ENCODE peak calls at places on chromosomes 13 and 19, in six cellular contexts. O is esophagus squamous epithelium, W is IMR-90, C is GM23338, Q is neuronal stem cell, I is heart left ventricle. H is an unnamed sample. For H3K36me3 and H3K4me1, the result is how much of the 10 kb centered on the place peaks cover.

GRCh38 chr13:41064493-41064892 is 3.2 kb downstream of the WBP4 start:
- DNase-seq in I (no peak), O (no peak), C (no peak), W (peak), Q (no peak), H (no peak)

GRCh38 chr19:41971363-41971762 is 12.2 kb upstream of the RABAC1 start:
- DNase-seq in O (no peak), C (no peak), I (no peak), W (no peak), Q (no peak), H (no peak)

GRCh38 chr19:18605196-18605545 is 1.4 kb downstream of the CRLF1 start:
- DNase-seq in O (no peak), I (no peak), C (no peak), W (no peak), Q (no peak), H (no peak)

GRCh38 chr13:97274782-97275252 is 52.7 kb downstream of the MBNL2 start:
- DNase-seq in W (peak), I (no peak), C (no peak), Q (no peak), O (no peak), H (no peak)

GRCh38 chr19:4525563-4526002 is 7.3 kb upstream of the PLIN4 start:
- DNase-seq in I (no peak), O (no peak), Q (no peak), C (no peak), W (no peak), H (no peak)

GRCh38 chr19:48332662-48333466 is 7.5 kb downstream of the EMP3 start:
- DNase-seq in O (peak), Q (peak), C (peak), W (peak), I (peak), H (peak)

GRCh38 chr19:42316223-42317211 is 3.4 kb downstream of the TMEM145 start:
- DNase-seq in C (no peak), W (peak), Q (no peak), I (peak), O (no peak), H (no peak)

GRCh38 chr13:101258071-101258470 is 158.2 kb downstream of the NALCN start:
- DNase-seq in C (peak), O (no peak), Q (peak), W (peak), I (no peak), H (no peak)

GRCh38 chr13:109481046-109481445 is 305.3 kb downstream of the IRS2 start:
- DNase-seq in I (no peak), O (no peak), W (peak), C (no peak), Q (no peak), H (no peak)

GRCh38 chr13:69589531-69589930 is 518.1 kb upstream of the ATXN8OS start:
- DNase-seq in W (no peak), C (no peak), I (no peak), Q (no peak), O (no peak), H (no peak)

GRCh38 chr13:95874286-95874685 is 178.9 kb downstream of the UGGT2 start:
- DNase-seq in O (no peak), I (no peak), Q (no peak), W (peak), C (no peak), H (no peak)

GRCh38 chr13:110306960-110307696 is at the start of the genes COL4A1 and COL4A2:
- DNase-seq in Q (peak), W (peak), O (no peak), C (peak), I (peak), H (no peak)

GRCh38 chr13:74040200-74040599 is 94.0 kb downstream of the KLF12 start:
- DNase-seq in I (peak), O (no peak), C (peak), Q (peak), W (peak), H (no peak)

GRCh38 chr13:66992183-66992582 is 238.0 kb downstream of the PCDH9 start:
- DNase-seq in C (no peak), Q (no peak), W (peak), O (no peak), I (no peak), H (no peak)

GRCh38 chr13:19984430-19985218 is 26.1 kb downstream of the ZMYM2 start:
- DNase-seq in Q (peak), W (peak), I (no peak), O (no peak), C (peak), H (no peak)

DNA sequence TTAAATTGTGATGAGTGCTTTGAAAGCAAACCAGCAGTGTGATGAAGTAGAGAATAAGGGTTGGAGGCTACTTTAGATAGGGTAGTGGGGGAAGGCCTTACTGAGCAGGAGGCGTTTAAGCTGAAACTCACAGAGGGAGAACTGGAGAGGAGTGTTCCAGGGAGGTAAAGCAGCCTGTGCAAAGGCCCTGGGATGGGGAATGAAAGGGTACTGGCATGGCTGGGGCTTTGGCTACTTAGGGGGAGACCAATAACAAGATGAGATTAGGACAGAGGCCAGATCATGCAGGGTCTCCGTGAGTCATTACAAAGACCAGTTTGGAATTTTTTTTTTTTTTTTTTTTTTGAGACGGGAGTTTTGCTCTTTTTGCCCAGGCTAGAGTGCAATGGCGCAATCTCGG is 1.1 kb downstream of the PPP5C start:
- DNase-seq in Q (no peak), O (no peak), C (no peak), I (no peak), W (no peak), H (no peak)
- H3K4me3 ChIP-seq in Q (peak), O (no peak), C (peak), I (peak), W (no peak), H (peak)

DNA sequence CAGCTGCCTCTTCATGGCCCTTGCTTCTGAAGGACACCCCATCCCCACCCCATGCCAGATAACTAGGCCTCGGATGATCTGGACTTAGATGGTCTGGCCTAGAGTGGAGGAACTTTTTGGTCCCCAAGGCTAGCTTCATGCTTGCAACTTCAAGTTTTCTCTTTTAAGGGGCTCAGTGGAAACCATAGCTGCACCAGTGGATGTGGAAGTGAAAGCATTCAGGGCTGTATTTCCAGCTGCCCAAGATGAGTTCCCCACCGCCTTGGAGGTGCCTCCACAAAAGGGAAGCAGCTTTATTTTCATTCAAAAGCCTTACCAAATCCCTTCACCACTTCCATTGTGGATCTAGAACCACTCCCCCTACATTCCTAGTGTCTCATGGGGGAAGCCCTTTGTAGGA is 17.6 kb upstream of the GSX1 start:
- DNase-seq in O (no peak), I (no peak), Q (no peak), W (no peak), C (no peak), H (no peak)
- H3K36me3 ChIP-seq in O (under half), I (under half), Q (under half), W (under half), C (under half), H (under half)

DNA sequence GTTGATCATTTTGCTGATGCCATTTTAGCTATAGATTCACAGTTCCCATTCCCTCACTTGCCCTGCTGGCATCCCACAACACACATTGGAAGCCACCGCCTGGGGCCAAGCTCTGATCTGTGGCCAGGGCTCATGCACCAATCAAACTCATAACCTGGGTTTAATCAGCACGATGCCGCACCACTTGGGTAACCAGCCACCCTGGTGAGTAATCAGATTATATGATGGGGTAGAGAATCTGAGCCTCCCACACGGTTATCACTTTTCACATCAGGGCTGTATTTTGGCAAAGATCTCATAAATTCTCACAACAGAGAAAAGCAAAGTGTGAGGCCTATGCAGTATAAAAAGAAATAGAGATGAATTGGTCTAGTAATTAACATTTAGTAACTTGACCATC is 66.0 kb upstream of the TNFRSF19 start:
- DNase-seq in I (no peak), C (no peak), Q (no peak), W (peak), O (no peak), H (no peak)
- H3K4me1 ChIP-seq in I (under half), C (under half), Q (under half), W (under half), O (under half), H (under half)

DNA sequence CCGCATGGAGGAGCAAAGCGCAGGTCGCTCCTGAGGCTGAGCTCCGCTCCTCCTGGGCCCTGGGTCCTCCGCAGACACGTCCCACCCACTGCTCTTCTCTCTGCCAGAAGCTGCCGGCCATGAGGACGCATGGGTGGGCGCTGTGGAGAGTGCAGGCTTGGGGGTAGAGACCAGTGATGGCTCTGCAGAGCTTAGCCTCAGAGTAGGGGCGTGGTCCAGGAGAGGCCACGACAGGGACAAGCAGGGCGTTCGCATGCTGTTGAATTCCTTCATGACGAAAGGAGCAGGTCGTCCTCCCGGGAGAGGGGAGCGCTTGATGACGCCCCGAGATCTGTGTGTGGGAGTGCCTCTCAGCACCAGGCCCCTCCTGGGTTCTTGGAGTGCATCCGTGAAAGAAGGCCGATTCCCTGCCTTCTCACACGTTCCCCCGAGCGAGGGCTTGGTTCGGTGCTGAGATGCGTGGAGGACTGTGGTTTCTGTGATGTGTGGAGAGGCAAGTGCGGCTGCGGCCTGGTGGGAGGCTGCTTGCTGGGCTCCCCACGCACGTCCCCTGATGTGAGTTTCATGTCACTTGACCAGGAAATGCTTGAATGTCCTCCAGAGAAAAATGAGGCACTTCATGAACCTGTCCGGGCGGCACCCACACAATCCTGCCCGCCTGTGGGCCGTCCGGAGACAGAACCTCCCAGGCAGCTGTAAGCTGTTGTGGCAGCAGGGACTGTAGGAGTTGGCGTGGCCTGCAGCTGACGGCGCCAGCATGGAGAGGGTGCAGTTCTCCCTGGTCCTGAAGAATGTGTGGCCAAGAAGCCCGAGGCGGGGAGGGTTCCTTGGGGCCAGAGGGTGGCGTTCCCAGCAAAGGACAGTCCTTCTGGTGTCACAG is 4.5 kb downstream of the SF3A2 start:
- DNase-seq in I (no peak), O (no peak), W (no peak), C (no peak), Q (no peak), H (no peak)
- H3K4me3 ChIP-seq in I (peak), O (no peak), W (no peak), C (no peak), Q (peak), H (peak)

DNA sequence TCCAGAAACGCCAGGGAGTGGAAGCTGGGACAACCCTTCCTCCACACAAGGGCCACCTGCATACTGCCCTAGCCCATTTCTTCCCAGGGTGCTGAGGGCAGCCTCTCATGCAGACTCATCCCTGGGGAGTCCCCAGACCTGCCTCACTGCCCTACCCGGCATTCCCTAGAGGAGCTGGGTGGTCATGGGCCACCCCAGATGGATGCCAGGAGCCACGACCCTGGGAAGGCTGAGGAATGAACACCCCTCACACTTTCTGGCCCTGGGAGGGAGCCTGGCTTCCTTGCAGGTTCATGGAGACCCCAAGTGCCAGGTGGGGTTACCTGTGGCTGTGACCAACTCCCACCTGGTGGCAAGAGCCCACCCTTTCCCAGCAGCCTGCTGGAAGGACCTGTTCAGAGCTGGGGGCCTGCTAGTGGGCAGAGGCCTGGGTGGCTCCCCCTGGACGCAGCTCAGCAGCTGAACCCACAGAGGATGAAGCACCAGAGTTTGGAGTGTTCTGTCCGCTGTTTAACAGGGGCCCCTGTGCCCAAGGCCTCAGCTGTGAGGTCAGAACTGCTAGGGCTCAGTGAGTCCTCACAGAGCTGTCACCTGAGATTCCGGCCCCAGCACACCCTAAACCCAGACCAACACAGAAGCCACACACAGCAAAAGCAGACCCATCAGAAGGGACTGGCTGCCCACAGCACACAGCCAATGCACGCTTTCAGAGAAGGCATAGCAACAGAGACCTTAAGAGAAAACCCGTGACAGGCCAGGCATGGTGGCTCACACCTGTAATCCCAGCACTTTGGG is 6.6 kb downstream of the ACP4 start:
- DNase-seq in C (no peak), O (no peak), I (no peak), W (no peak), Q (no peak), H (no peak)
- H3K36me3 ChIP-seq in C (under half), O (half or more), I (under half), W (under half), Q (under half), H (under half)

DNA sequence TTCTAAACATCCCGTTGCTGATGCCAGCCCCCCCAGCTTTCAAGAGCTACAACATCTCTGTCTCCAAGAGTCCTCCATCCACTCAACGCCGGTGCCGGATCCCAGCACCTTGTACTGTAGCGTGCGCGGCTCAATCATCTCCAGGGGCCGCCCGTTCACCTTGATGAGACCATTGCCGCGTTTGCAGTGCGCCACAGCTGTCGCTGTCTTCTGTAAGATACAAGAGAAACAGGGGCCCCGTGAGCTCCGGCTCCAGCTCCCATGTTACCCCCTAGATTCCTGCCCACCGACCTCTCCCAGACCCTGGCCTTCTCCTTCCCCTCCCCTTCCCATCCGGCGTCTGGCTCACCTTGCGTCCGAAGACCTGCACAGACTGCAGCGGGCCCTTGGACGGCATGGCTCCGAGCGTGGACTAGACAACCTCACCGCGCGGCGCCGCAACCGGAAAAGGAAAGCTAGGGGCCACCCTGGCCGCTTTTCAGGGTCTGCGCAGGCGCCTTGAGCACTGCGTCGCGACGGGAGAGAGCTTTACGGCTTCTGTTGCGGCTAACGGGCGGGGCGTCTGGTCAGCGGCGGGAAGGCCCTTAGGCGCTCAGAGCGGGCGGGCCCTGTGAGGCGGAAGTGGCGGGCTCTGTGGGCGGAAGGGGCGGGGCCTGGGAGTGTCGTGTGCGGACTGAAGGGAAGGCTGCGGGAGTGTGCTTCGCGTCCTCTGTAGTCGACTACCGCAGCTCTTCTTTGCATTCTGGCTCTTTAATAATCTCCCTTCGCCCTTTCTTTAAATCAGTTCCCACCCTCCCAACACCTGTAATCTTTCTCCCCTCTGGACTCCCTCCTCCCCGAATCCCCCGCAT is at the start of gene RPS16:
- DNase-seq in C (peak), W (peak), Q (peak), I (peak), O (peak), H (peak)
- H3K4me1 ChIP-seq in C (under half), W (under half), Q (under half), I (under half), O (half or more), H (under half)

GRCh38 chr13:39401756-39402155 is 201.2 kb downstream of the LHFPL6 start:
- DNase-seq in Q (no peak), O (no peak), C (no peak), I (no peak), W (no peak), H (no peak)
- H3K4me3 ChIP-seq in Q (no peak), O (no peak), C (no peak), I (no peak), W (no peak), H (no peak)

DNA sequence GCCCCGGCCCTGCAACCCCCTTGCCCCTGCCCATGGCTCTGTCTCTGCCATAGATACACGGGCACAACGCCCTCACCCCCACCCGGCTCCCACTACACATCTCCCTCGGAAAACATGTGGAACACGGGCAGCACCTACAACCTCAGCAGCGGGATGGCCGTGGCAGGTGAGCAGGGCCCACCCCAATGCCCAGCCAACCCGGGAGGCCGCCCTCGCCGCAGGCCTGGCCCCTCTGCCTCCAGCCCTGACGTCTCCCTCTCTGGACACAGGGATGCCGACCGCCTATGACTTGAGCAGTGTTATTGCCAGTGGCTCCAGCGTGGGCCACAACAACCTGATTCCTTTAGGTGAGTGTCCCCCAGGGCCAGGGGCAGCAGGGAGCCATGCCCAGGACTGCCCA is 7.7 kb downstream of the YIPF2 start:
- DNase-seq in C (no peak), Q (no peak), O (no peak), W (no peak), I (no peak), H (no peak)
- H3K36me3 ChIP-seq in C (under half), Q (under half), O (half or more), W (half or more), I (half or more), H (under half)

GRCh38 chr19:1019616-1019961 is 1.3 kb downstream of the TMEM259 start:
- DNase-seq in I (no peak), W (no peak), Q (no peak), C (no peak), O (no peak), H (no peak)

GRCh38 chr19:1017906-1018305 is 3.0 kb downstream of the TMEM259 start:
- DNase-seq in I (no peak), W (no peak), O (no peak), C (no peak), Q (no peak), H (no peak)

GRCh38 chr19:1019980-1020867 is 699 bp downstream of the TMEM259 start:
- DNase-seq in O (no peak), I (peak), Q (no peak), C (peak), W (no peak), H (no peak)

GRCh38 chr19:1018393-1018792 is 2.5 kb downstream of the TMEM259 start:
- DNase-seq in Q (no peak), O (no peak), I (no peak), C (no peak), W (no peak), H (no peak)

DNA sequence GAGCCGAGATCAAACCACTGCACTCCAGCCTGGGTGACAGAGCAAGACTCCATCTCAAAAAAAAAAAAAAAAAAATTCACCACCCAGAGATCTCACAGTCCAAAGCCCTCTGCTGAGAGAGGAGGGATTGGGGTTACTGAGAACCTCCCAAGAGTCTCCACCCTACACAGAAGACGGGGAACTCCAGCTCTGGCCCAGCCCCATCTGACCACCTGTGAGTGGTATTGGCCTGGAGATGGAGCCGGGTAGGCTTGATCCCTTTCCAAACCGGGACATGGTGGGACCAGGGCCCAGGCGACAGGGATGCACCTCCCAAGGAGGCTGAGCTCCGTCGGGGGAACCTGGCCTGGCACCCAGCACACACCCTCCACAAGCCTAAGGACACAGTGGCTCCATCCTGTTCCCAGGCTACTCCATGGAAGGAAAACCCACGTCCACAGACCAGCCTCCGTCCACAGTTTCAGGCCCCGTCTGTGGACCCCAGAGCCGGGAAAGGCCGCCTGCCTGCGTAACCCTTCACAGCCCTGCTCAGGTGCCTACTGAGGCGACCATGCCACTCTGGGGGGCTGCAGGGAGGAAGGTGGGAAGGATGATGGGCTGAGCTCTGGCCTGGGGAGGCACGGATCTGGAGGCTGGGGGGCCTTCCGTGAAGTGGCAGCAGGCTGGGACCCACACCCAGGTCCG is 1.8 kb downstream of the TMEM259 start:
- DNase-seq in W (no peak), C (no peak), O (no peak), I (no peak), Q (no peak), H (no peak)
- H3K4me1 ChIP-seq in W (under half), C (under half), O (half or more), I (half or more), Q (under half), H (half or more)